ENCODE peak calls at places on chromosome 20, in five cellular contexts. A is NCI-H460; F is RCC 7860; I is lower leg skin; P is activated CD4-positive, CD25-positive, alpha-beta regulatory T cell. L is an unnamed sample.

GRCh38 chr20:1624811-1625690 is 5.2 kb upstream of the SIRPB1 start:
- DNase-seq in F (no peak), P (no peak), A (no peak), I (no peak), L (no peak)

GRCh38 chr20:62415354-62416111 is 8.4 kb upstream of the CABLES2 start:
- DNase-seq in A (no peak), I (no peak), P (no peak), F (no peak), L (no peak)

GRCh38 chr20:4717816-4718215 is 3.9 kb upstream of the PRND start:
- DNase-seq in F (no peak), P (no peak), A (no peak), I (no peak), L (peak; percentile 21)

GRCh38 chr20:40676466-40676865 is 12.6 kb downstream of the MAFB start:
- DNase-seq in I (peak; percentile 23), P (no peak), A (no peak), F (no peak), L (no peak)

GRCh38 chr20:45857836-45858250 is 429 bp downstream of the ZSWIM3 start:
- DNase-seq in P (peak; percentile 55), I (no peak), A (no peak), F (no peak), L (peak; percentile 37)

GRCh38 chr20:37504404-37505096 is 16.5 kb upstream of the NNAT start:
- DNase-seq in A (no peak), I (peak; percentile 49), F (no peak), P (no peak), L (peak; percentile 30)

GRCh38 chr20:64254156-64254555 is 1.4 kb upstream of the PCMTD2 start:
- DNase-seq in I (peak; percentile 74), A (no peak), P (no peak), F (no peak), L (no peak)

GRCh38 chr20:23587631-23588030 is 18.1 kb downstream of the CST9 start:
- DNase-seq in I (peak; percentile 21), A (no peak), F (no peak), P (no peak), L (no peak)

GRCh38 chr20:49385471-49385870 is 97.0 kb downstream of the KCNB1 start:
- DNase-seq in P (no peak), I (no peak), F (peak; percentile 14), A (peak; percentile 17), L (peak; percentile 68)

GRCh38 chr20:9071976-9072726 is 3.3 kb downstream of the PLCB4 start:
- DNase-seq in P (no peak), I (no peak), F (peak; percentile 56), A (no peak), L (no peak)

GRCh38 chr20:8627386-8628030 is 441.4 kb upstream of the PLCB4 start:
- DNase-seq in A (no peak), F (no peak), I (no peak), P (no peak), L (no peak)

GRCh38 chr20:38218566-38218885 is 42.0 kb downstream of the KIAA1755 start:
- DNase-seq in A (no peak), F (no peak), I (no peak), P (no peak), L (no peak)

GRCh38 chr20:31839782-31840487 is 5.5 kb downstream of the FOXS1 start:
- DNase-seq in I (no peak), F (peak; percentile 14), P (no peak), A (no peak), L (peak; percentile 42)

GRCh38 chr20:22699396-22699795 is 115.0 kb upstream of the FOXA2 start:
- DNase-seq in I (peak; percentile 50), A (no peak), P (no peak), F (no peak), L (no peak)

GRCh38 chr20:58967652-58968429 is 13.2 kb upstream of the NELFCD start:
- DNase-seq in P (no peak), F (no peak), I (peak; percentile 40), A (no peak), L (no peak)

GRCh38 chr20:59322101-59322500 is 21.7 kb downstream of the EDN3 start:
- DNase-seq in I (no peak), A (no peak), P (no peak), F (no peak), L (no peak)

GRCh38 chr20:13009682-13010406 is 1.1 kb downstream of the SPTLC3 start:
- DNase-seq in I (no peak), A (peak; percentile 63), F (peak; percentile 75), P (no peak), L (peak; percentile 94)

GRCh38 chr20:47573586-47573985 is 71.9 kb downstream of the NCOA3 start:
- DNase-seq in I (no peak), P (no peak), F (no peak), A (no peak), L (no peak)

GRCh38 chr20:23257106-23257761 is 93.4 kb upstream of the NXT1 start:
- DNase-seq in F (no peak), I (no peak), A (no peak), P (no peak), L (peak; percentile 61)